ENCODE peak calls at places on chromosomes 11 and 22, in five cellular contexts. K is stomach, V is suprapubic skin, W is tibial nerve, O is HCT116. Y is an unnamed sample.

GRCh38 chr22:49968831-49969661 is 8.5 kb downstream of the PIM3 start:
- DNase-seq in V (peak; percentile 74), W (no peak), O (no peak), K (peak; percentile 27), Y (no peak)

GRCh38 chr11:60511393-60511792 is 3.8 kb upstream of the MS4A13 start:
- DNase-seq in W (no peak), O (no peak), K (no peak), V (no peak), Y (no peak)

GRCh38 chr11:12682288-12682687 is 8.1 kb downstream of the TEAD1 start:
- DNase-seq in V (no peak), K (no peak), O (no peak), W (no peak), Y (no peak)

GRCh38 chr11:60978546-60979380 is 7.3 kb downstream of the CD6 start:
- DNase-seq in V (peak; percentile 28), O (no peak), K (no peak), W (no peak), Y (no peak)

GRCh38 chr11:76151561-76152085 is 54.7 kb downstream of the WNT11 start:
- DNase-seq in K (no peak), W (no peak), V (no peak), O (no peak), Y (no peak)

GRCh38 chr22:23064381-23065068 is 5.8 kb upstream of the GNAZ start:
- DNase-seq in V (peak; percentile 38), K (no peak), O (no peak), W (no peak), Y (no peak)

GRCh38 chr22:22943521-22944267 is 56.1 kb downstream of the IGLL5 start:
- DNase-seq in W (no peak), K (peak; percentile 21), O (no peak), V (peak; percentile 33), Y (no peak)

GRCh38 chr11:45904309-45904915 is 2.7 kb downstream of the FREY1 start:
- DNase-seq in K (peak; percentile 70), V (no peak), W (no peak), O (no peak), Y (no peak)

GRCh38 chr11:120125005-120125404 is 12.9 kb downstream of the TRIM29 start:
- DNase-seq in O (peak; percentile 38), K (no peak), V (peak; percentile 83), W (no peak), Y (peak; percentile 23)

GRCh38 chr11:48018561-48019229 is 38.3 kb downstream of the PTPRJ start:
- DNase-seq in O (no peak), K (no peak), W (no peak), V (no peak), Y (no peak)

GRCh38 chr11:43576834-43577521 is 103.6 kb upstream of the HSD17B12 start:
- DNase-seq in O (peak; percentile 12), W (peak; percentile 26), V (no peak), K (peak; percentile 44), Y (no peak)

GRCh38 chr11:36469063-36469462 is 41.0 kb downstream of the TRAF6 start:
- DNase-seq in O (no peak), V (no peak), K (no peak), W (no peak), Y (no peak)

GRCh38 chr11:11349051-11349450 is 4.0 kb downstream of the CSNK2A3 start:
- DNase-seq in K (no peak), O (no peak), V (no peak), W (no peak), Y (no peak)

GRCh38 chr22:50674127-50674493 is 1.5 kb downstream of the SHANK3 start:
- DNase-seq in V (no peak), O (no peak), K (no peak), W (no peak), Y (no peak)

GRCh38 chr11:7971846-7972245 is 6.6 kb upstream of the NLRP10 start:
- DNase-seq in O (no peak), V (no peak), K (no peak), W (no peak), Y (no peak)

GRCh38 chr11:96246718-96247540 is 96.1 kb downstream of the MAML2 start:
- DNase-seq in K (no peak), V (no peak), W (no peak), O (peak; percentile 63), Y (no peak)

GRCh38 chr11:96241351-96241841 is 101.6 kb downstream of the MAML2 start:
- DNase-seq in W (no peak), K (no peak), V (no peak), O (no peak), Y (no peak)

GRCh38 chr11:96238563-96239166 is 104.3 kb downstream of the MAML2 start:
- DNase-seq in V (no peak), O (no peak), W (no peak), K (no peak), Y (no peak)

GRCh38 chr11:96242191-96242845 is 100.7 kb downstream of the MAML2 start:
- DNase-seq in K (no peak), V (no peak), O (no peak), W (no peak), Y (no peak)

GRCh38 chr11:96242971-96243647 is 99.9 kb downstream of the MAML2 start:
- DNase-seq in W (peak; percentile 92), V (peak; percentile 97), K (peak; percentile 93), O (peak; percentile 92), Y (peak; percentile 65)
- TF ChIP-seq POLR2A in W (peak; percentile 61), V (no peak), K (no peak), O (no peak), Y (no peak)

GRCh38 chr11:65538915-65539374 is 14.1 kb downstream of the SCYL1 start:
- DNase-seq in V (no peak), O (no peak), K (no peak), W (no peak), Y (no peak)
- TF ChIP-seq POLR2A in V (no peak), O (no peak), K (no peak), W (no peak), Y (no peak)

GRCh38 chr22:39446239-39446721 is 10.5 kb upstream of the MGAT3 start:
- DNase-seq in O (no peak), W (no peak), V (no peak), K (peak; percentile 68), Y (no peak)
- TF ChIP-seq POLR2A in O (no peak), W (no peak), V (no peak), K (no peak), Y (no peak)

GRCh38 chr22:25741692-25742626 is at the start of gene MYO18B:
- DNase-seq in K (no peak), V (no peak), W (no peak), O (no peak), Y (no peak)
- TF ChIP-seq POLR2A in K (no peak), V (no peak), W (no peak), O (no peak), Y (no peak)

DNA sequence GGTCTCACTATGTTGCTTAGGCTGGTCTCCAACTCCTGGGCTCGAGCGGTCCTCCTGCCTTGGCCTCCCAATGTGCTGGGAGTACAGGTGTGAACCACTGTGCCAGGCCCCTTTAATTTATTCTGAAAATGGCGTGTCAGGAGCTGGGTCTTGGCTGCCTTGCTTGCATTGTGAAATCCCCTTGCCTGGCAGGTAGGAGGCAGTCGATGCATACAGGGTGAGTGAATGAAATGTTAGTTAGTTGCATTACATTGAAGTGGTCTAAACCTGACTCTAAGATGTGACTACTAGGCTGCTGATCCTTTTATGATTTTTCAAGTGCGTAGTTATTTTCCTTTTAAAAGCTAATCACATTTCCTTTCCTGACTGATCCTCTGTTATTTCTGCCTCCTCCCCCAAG is 42.9 kb downstream of the PARVB start:
- DNase-seq in K (no peak), V (no peak), O (no peak), W (no peak), Y (no peak)
- TF ChIP-seq POLR2A in K (no peak), V (no peak), O (no peak), W (no peak), Y (no peak)

DNA sequence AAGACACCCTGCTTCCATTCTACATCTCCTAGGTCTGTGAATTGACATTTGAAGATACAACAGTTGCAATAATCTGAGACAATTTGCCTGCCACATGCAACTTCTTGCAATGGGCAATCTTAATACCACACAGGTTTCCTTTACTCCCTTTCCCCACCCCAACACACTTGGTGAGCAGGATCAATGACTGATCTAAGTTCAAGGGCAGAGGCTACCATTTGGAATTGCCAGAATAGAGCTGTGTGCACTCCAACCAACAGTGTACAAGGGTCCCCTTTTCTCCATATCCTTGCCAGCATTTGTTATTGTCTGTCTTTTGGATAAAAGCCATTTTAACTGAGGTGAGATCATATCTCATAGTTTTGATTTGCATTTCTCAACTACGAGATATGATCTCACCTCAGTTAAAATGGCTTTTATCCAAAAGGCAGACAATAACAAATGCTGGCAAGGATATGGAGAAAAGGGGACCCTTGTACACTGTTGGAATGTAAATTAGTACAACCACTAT is 2.9 kb upstream of the NNMT start:
- DNase-seq in W (no peak), K (no peak), O (no peak), V (no peak), Y (no peak)
- TF ChIP-seq POLR2A in W (no peak), K (no peak), O (no peak), V (no peak), Y (no peak)

GRCh38 chr11:67373916-67374570 is 645 bp upstream of the CLCF1 start:
- DNase-seq in W (peak; percentile 67), V (no peak), K (peak; percentile 76), O (peak; percentile 93), Y (peak; percentile 90)

GRCh38 chr11:67371549-67372231 is 1.7 kb downstream of the CLCF1 start:
- DNase-seq in K (peak; percentile 46), V (no peak), O (no peak), W (no peak), Y (no peak)

GRCh38 chr11:67372993-67373915 is at the start of gene CLCF1:
- DNase-seq in O (no peak), K (peak; percentile 73), W (no peak), V (peak; percentile 87), Y (peak; percentile 86)

GRCh38 chr11:67371199-67371548 is 2.2 kb downstream of the CLCF1 start:
- DNase-seq in W (no peak), K (no peak), O (no peak), V (no peak), Y (no peak)

DNA sequence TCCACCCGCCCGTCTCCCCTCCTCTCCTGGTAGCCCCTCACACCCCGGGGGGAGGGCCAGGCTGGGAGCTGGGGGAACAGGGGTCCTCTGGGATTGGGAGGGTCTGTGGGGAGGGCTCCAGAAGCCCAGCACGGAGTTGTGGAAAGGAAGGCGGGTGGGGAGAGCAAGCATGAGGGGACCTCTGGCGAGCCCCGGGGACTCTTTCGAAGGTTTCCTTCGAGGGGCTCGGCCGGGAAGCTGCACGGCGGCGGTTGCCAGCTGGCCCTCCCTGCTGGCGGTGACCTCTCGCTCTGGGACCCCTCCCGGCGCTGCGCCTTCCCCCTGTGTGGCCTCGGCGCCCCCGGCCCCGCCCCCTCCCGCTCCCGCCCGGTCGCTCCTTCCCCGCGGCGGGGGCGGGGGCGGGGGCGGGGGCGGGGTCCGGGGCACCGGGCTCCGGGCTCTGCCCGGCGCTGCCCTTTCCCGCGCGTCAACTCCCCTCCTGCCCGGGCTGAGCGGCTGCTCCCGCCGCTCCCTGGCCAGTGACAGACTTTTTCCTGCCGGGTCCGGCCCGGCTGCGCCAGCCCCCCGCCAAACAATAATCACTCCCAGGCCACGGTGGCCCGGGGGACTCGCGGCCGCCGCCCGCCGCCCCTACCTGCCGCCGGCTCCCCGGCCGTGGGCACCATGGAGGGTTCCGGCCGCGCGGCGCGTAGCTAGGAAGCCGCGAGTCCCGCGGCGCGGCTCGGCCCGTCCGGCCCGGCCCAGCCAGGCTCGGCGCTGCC is 986 bp downstream of the CLCF1 start:
- DNase-seq in V (no peak), K (no peak), W (no peak), O (no peak), Y (no peak)
- TF ChIP-seq POLR2A in V (peak; percentile 44), K (no peak), W (peak; percentile 33), O (no peak), Y (peak; percentile 54)